ENCODE peak calls at places on chromosome 21, in four cellular contexts. Y is NCI-H1417, L is activated gamma-delta T cell treated with Interleukin-2 at 50 U/mL for 16 hours, O is brain microvascular endothelial cell. B is an unnamed sample.

GRCh38 chr21:45794040-45794439 is 150.5 kb downstream of the PCBP3 start:
- DNase-seq in Y (no peak), L (no peak), O (no peak), B (no peak)

GRCh38 chr21:25461730-25462129 is 145.6 kb downstream of the MRPL39 start:
- DNase-seq in Y (no peak), L (no peak), O (peak; percentile 72), B (no peak)

GRCh38 chr21:41766883-41767605 is at the start of gene RIPK4:
- DNase-seq in Y (peak; percentile 85), L (peak; percentile 29), O (no peak), B (peak; percentile 93)

GRCh38 chr21:42526379-42526727 is 12.7 kb downstream of the SLC37A1 start:
- DNase-seq in Y (no peak), L (no peak), O (no peak), B (no peak)

GRCh38 chr21:36929622-36930021 is 36.8 kb downstream of the HLCS start:
- DNase-seq in Y (no peak), L (no peak), O (no peak), B (peak; percentile 4)

GRCh38 chr21:15031790-15032357 is 32.9 kb downstream of the NRIP1 start:
- DNase-seq in Y (no peak), L (no peak), O (peak; percentile 63), B (no peak)

GRCh38 chr21:44438531-44439210 is 16.6 kb upstream of the LRRC3 start:
- DNase-seq in Y (no peak), L (no peak), O (no peak), B (no peak)

GRCh38 chr21:42560517-42561179 is 47.0 kb downstream of the SLC37A1 start:
- DNase-seq in Y (no peak), L (no peak), O (no peak), B (no peak)

GRCh38 chr21:35179990-35180557 is 131.0 kb upstream of the RUNX1 start:
- DNase-seq in Y (peak; percentile 44), L (no peak), O (peak; percentile 55), B (no peak)

GRCh38 chr21:27806261-27806660 is 839.4 kb upstream of the ADAMTS5 start:
- DNase-seq in Y (no peak), L (no peak), O (no peak), B (no peak)

GRCh38 chr21:35237287-35237686 is 188.2 kb upstream of the RUNX1 start:
- DNase-seq in Y (no peak), L (no peak), O (no peak), B (no peak)

GRCh38 chr21:28828981-28829380 is 163.7 kb downstream of the LTN1 start:
- DNase-seq in Y (no peak), L (no peak), O (no peak), B (no peak)

GRCh38 chr21:26717146-26717739 is 128.0 kb downstream of the ADAMTS1 start:
- DNase-seq in Y (no peak), L (no peak), O (no peak), B (peak; percentile 36)

GRCh38 chr21:31660134-31660565 is 657 bp downstream of the SOD1 start:
- DNase-seq in Y (no peak), L (no peak), O (no peak), B (peak; percentile 60)

GRCh38 chr21:44572959-44573583 is 458 bp upstream of the KRTAP10-4 start:
- DNase-seq in Y (no peak), L (no peak), O (peak; percentile 39), B (no peak)

GRCh38 chr21:38596264-38597042 is 98.2 kb upstream of the ERG start:
- DNase-seq in Y (no peak), L (no peak), O (no peak), B (peak; percentile 46)

GRCh38 chr21:46323227-46323709 is 402 bp downstream of the C21orf58 start:
- DNase-seq in Y (no peak), L (no peak), O (no peak), B (no peak)

GRCh38 chr21:16842716-16843115 is 670.1 kb upstream of the CXADR start:
- DNase-seq in Y (no peak), L (no peak), O (no peak), B (peak; percentile 37)

GRCh38 chr21:43270800-43271261 is 102.0 kb downstream of the CRYAA start:
- DNase-seq in Y (no peak), L (no peak), O (no peak), B (no peak)

GRCh38 chr21:42997053-42997452 is 22.7 kb downstream of the PKNOX1 start:
- DNase-seq in Y (no peak), L (no peak), O (peak; percentile 92), B (no peak)

GRCh38 chr21:18608226-18608625 is 204.6 kb upstream of the TMPRSS15 start:
- DNase-seq in Y (no peak), L (no peak), O (no peak), B (peak; percentile 87)

GRCh38 chr21:27425574-27425973 is 458.7 kb upstream of the ADAMTS5 start:
- DNase-seq in Y (no peak), L (no peak), O (no peak), B (no peak)

GRCh38 chr21:44314561-44314960 is 14.7 kb downstream of the PFKL start:
- DNase-seq in Y (no peak), L (no peak), O (no peak), B (no peak)

GRCh38 chr21:42746240-42746592 is 92.8 kb downstream of the PDE9A start:
- DNase-seq in Y (no peak), L (no peak), O (no peak), B (no peak)

GRCh38 chr21:38802050-38803026 is 3.4 kb upstream of the ETS2 start:
- DNase-seq in Y (no peak), L (no peak), O (no peak), B (no peak)

B was measured in NCI-H345.